ENCODE peak calls at places on chromosomes 6 and 20, in four cellular contexts. H is astrocyte of the spinal cord, R is pancreas, E is T-helper 17 cell. O is an unnamed sample.

GRCh38 chr6:166317261-166318212 is 9.3 kb upstream of the PRR18 start:
- DNase-seq in H (no peak), R (no peak), E (no peak), O (no peak)

GRCh38 chr20:61353261-61353995 is 101.4 kb downstream of the CDH4 start:
- DNase-seq in H (peak; percentile 35), R (no peak), E (no peak), O (no peak)

GRCh38 chr6:112690497-112691202 is 343.5 kb downstream of the RFPL4B start:
- DNase-seq in H (no peak), R (no peak), E (no peak), O (no peak)

GRCh38 chr20:64164123-64164836 is at the start of gene MYT1:
- DNase-seq in H (no peak), R (no peak), E (no peak), O (no peak)

GRCh38 chr20:52405417-52405816 is 213.8 kb upstream of the ZFP64 start:
- DNase-seq in H (no peak), R (no peak), E (no peak), O (no peak)

GRCh38 chr6:41887355-41887754 is 7.8 kb downstream of the USP49 start:
- DNase-seq in H (no peak), R (no peak), E (no peak), O (no peak)

GRCh38 chr20:57384486-57384885 is 6.7 kb upstream of the RBM38 start:
- DNase-seq in H (no peak), R (no peak), E (no peak), O (no peak)

GRCh38 chr6:140571139-140571538 is 1196.7 kb upstream of the CITED2 start:
- DNase-seq in H (no peak), R (no peak), E (no peak), O (no peak)

GRCh38 chr6:68834561-68834960 is 199.5 kb downstream of the ADGRB3 start:
- DNase-seq in H (peak; percentile 26), R (no peak), E (no peak), O (no peak)

GRCh38 chr6:332671-333070 is 40.4 kb downstream of the DUSP22 start:
- DNase-seq in H (peak; percentile 71), R (no peak), E (no peak), O (no peak)

GRCh38 chr6:89121934-89122333 is 4.1 kb upstream of the SRSF12 start:
- DNase-seq in H (no peak), R (no peak), E (no peak), O (no peak)

GRCh38 chr6:28506807-28507475 is 8.7 kb downstream of the GPX6 start:
- DNase-seq in H (no peak), R (no peak), E (no peak), O (no peak)

GRCh38 chr6:52526634-52527033 is 50.2 kb downstream of the TRAM2 start:
- DNase-seq in H (no peak), R (no peak), E (no peak), O (no peak)

GRCh38 chr20:32231847-32232246 is 24.2 kb downstream of the POFUT1 start:
- DNase-seq in H (peak; percentile 17), R (no peak), E (peak; percentile 12), O (no peak)